ENCODE peak calls at places on chromosome 19, in five cellular contexts. T, H, F, K and S are unnamed samples.

GRCh38 chr19:33468361-33469170 is 53.0 kb downstream of the PEPD start:
- DNase-seq in T (no peak), H (no peak), F (no peak), K (no peak), S (peak)

GRCh38 chr19:39031368-39032163 is 783 bp downstream of the FBXO27 start:
- DNase-seq in T (no peak), H (peak), F (peak), K (peak), S (peak)

GRCh38 chr19:14354445-14354844 is 26.8 kb upstream of the ADGRE5 start:
- DNase-seq in T (no peak), H (no peak), F (no peak), K (no peak), S (no peak)

GRCh38 chr19:8221161-8221560 is 12.0 kb downstream of the CERS4 start:
- DNase-seq in T (peak), H (no peak), F (no peak), K (no peak), S (no peak)

GRCh38 chr19:13983213-13983889 is 22.8 kb downstream of the RFX1 start:
- DNase-seq in T (no peak), H (peak), F (no peak), K (no peak), S (no peak)

GRCh38 chr19:497861-498590 is 1.7 kb downstream of the MADCAM1 start:
- DNase-seq in T (no peak), H (no peak), F (no peak), K (no peak), S (no peak)

GRCh38 chr19:39100500-39101166 is 16.5 kb downstream of the ACP7 start:
- DNase-seq in T (no peak), H (no peak), F (no peak), K (no peak), S (no peak)

GRCh38 chr19:53432088-53432661 is 391 bp downstream of the ZNF761 start:
- DNase-seq in T (no peak), H (no peak), F (no peak), K (no peak), S (peak)

GRCh38 chr19:35904312-35905068 is 2.2 kb downstream of the HCST start:
- DNase-seq in T (no peak), H (no peak), F (no peak), K (no peak), S (no peak)

GRCh38 chr19:35247526-35248309 is 1.1 kb upstream of the LSR start:
- DNase-seq in T (peak), H (peak), F (no peak), K (no peak), S (no peak)

GRCh38 chr19:39372047-39372802 is 18.7 kb downstream of the PAF1 start:
- DNase-seq in T (no peak), H (no peak), F (no peak), K (peak), S (peak)

GRCh38 chr19:16249826-16250434 is 52.2 kb downstream of the AP1M1 start:
- DNase-seq in T (no peak), H (no peak), F (no peak), K (no peak), S (peak)

GRCh38 chr19:47275866-47276461 is 1.3 kb downstream of the INAFM1 start:
- DNase-seq in T (no peak), H (no peak), F (no peak), K (no peak), S (peak)

GRCh38 chr19:15863272-15863671 is 34.6 kb downstream of the CYP4F2 start:
- DNase-seq in T (no peak), H (no peak), F (no peak), K (no peak), S (no peak)

GRCh38 chr19:3276341-3276799 is 51.9 kb downstream of the CELF5 start:
- DNase-seq in T (peak), H (peak), F (no peak), K (no peak), S (no peak)

GRCh38 chr19:36449059-36449670 is 30.7 kb upstream of the ZFP82 start:
- DNase-seq in T (no peak), H (no peak), F (no peak), K (no peak), S (no peak)

GRCh38 chr19:41537789-41538188 is 38.2 kb upstream of the CEACAM21 start:
- DNase-seq in T (no peak), H (no peak), F (no peak), K (no peak), S (peak)

GRCh38 chr19:17606786-17607185 is 51.3 kb downstream of the COLGALT1 start:
- DNase-seq in T (no peak), H (no peak), F (no peak), K (no peak), S (no peak)

GRCh38 chr19:8065489-8066261 is 13.1 kb downstream of the CCL25 start:
- DNase-seq in T (no peak), H (no peak), F (no peak), K (no peak), S (no peak)

GRCh38 chr19:58395220-58395978 is at the start of gene RNF225:
- DNase-seq in T (peak), H (no peak), F (no peak), K (no peak), S (no peak)

GRCh38 chr19:18961767-18962423 is 20.9 kb upstream of the HOMER3 start:
- DNase-seq in T (no peak), H (peak), F (no peak), K (no peak), S (no peak)

GRCh38 chr19:50759886-50760285 is 10.4 kb upstream of the GPR32 start:
- DNase-seq in T (no peak), H (no peak), F (no peak), K (no peak), S (peak)

GRCh38 chr19:8363803-8364771 is at the start of gene ANGPTL4:
- DNase-seq in T (no peak), H (peak), F (peak), K (peak), S (peak)

GRCh38 chr19:13788991-13789390 is 6.3 kb upstream of the ZSWIM4 start:
- DNase-seq in T (no peak), H (peak), F (no peak), K (no peak), S (peak)

GRCh38 chr19:39362682-39363657 is 20.7 kb downstream of the SAMD4B start:
- DNase-seq in T (no peak), H (no peak), F (no peak), K (no peak), S (peak)

GRCh38 chr19:55459551-55459949 is 1.9 kb downstream of the ISOC2 start:
- DNase-seq in T (no peak), H (no peak), F (no peak), K (no peak), S (no peak)

GRCh38 chr19:46963093-46963734 is 56.4 kb upstream of the NPAS1 start:
- DNase-seq in T (no peak), H (no peak), F (no peak), K (no peak), S (peak)

GRCh38 chr19:38634757-38635482 is 12.5 kb upstream of the ACTN4 start:
- DNase-seq in T (no peak), H (peak), F (peak), K (no peak), S (peak)

GRCh38 chr19:41877916-41878905 is 1.1 kb downstream of the CD79A start:
- DNase-seq in T (no peak), H (no peak), F (no peak), K (no peak), S (no peak)

GRCh38 chr19:35216833-35217707 is 11.5 kb downstream of the FAM187B start:
- DNase-seq in T (no peak), H (peak), F (no peak), K (peak), S (no peak)

GRCh38 chr19:54188224-54188871 is 1.0 kb downstream of the MBOAT7 start:
- DNase-seq in T (no peak), H (peak), F (no peak), K (no peak), S (peak)

GRCh38 chr19:49071860-49072547 is 495 bp downstream of the KCNA7 start:
- DNase-seq in T (no peak), H (no peak), F (no peak), K (no peak), S (no peak)

GRCh38 chr19:49069026-49069425 is 3.5 kb downstream of the KCNA7 start:
- DNase-seq in T (no peak), H (no peak), F (no peak), K (no peak), S (no peak)

GRCh38 chr19:49070416-49070815 is 2.1 kb downstream of the KCNA7 start:
- DNase-seq in T (no peak), H (no peak), F (no peak), K (no peak), S (no peak)

DNA sequence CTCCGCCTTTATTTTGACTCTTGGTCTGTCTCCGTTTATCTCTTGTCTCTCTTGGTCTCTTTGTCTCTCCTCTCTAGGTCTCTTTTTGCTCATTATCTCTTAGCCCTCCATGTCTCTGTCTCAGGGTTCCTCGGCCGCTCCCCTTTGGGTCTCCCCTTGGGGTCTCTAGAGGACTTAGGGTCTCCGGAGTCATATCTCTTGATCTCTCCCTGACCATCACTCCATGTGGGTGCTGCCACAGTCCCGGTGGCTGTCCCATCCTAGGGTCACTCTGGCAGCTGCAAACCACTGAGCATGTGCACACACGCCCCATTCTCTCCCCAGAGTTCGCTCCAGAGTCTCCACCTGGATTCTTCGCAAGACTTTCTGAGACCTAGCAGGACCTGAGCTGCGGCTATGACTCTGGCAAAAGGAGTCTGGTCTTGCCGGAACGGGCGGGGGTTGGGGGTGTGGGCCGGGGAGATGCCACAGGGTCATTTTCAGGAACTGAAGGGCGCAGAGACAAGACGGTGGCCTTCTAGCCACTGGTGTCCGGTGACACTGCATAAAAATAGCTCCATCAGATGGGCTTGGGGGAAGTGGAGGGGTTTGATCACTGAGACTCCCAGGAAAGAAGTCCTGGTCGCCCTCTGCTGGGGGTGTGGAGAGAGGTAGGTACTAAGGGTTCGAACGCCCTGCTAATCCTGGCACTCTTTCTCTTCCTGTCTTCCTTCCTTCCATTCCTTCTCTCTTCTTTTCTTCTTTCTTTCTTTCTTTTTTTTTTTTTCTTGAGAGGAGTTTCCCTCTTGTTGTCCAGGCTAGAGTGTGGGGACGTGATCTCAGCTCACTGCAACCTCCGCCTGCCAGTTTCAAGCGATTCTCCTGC is 1.2 kb upstream of the KCNA7 start:
- DNase-seq in T (no peak), H (no peak), F (no peak), K (peak), S (no peak)
- TF ChIP-seq CTCF in T (peak), H (no peak), F (no peak), K (peak), S (peak)

GRCh38 chr19:5138606-5139594 is 170.0 kb downstream of the KDM4B start:
- DNase-seq in T (no peak), H (peak), F (no peak), K (no peak), S (peak)
- TF ChIP-seq CTCF in T (no peak), H (no peak), F (no peak), K (no peak), S (no peak)

GRCh38 chr19:45112111-45112827 is 19.3 kb downstream of the PPP1R37 start:
- DNase-seq in T (no peak), H (no peak), F (no peak), K (no peak), S (no peak)
- TF ChIP-seq CTCF in T (no peak), H (no peak), F (no peak), K (no peak), S (no peak)

GRCh38 chr19:32189956-32190706 is 155.3 kb upstream of the ZNF507 start:
- DNase-seq in T (no peak), H (no peak), F (no peak), K (no peak), S (no peak)

GRCh38 chr19:32188921-32189320 is 156.5 kb upstream of the ZNF507 start:
- DNase-seq in T (no peak), H (no peak), F (no peak), K (no peak), S (no peak)

GRCh38 chr19:32195706-32196610 is 149.5 kb upstream of the ZNF507 start:
- DNase-seq in T (no peak), H (no peak), F (no peak), K (no peak), S (no peak)

GRCh38 chr19:32196690-32197420 is 148.6 kb upstream of the ZNF507 start:
- DNase-seq in T (no peak), H (no peak), F (no peak), K (no peak), S (no peak)

GRCh38 chr19:32191921-32192320 is 153.5 kb upstream of the ZNF507 start:
- DNase-seq in T (no peak), H (no peak), F (no peak), K (no peak), S (no peak)
- TF ChIP-seq CTCF in T (no peak), H (no peak), F (no peak), K (no peak), S (no peak)

GRCh38 chr19:43812689-43813088 is 10.4 kb upstream of the LYPD5 start:
- DNase-seq in T (no peak), H (no peak), F (no peak), K (no peak), S (no peak)

GRCh38 chr19:43812259-43812658 is 10.0 kb upstream of the LYPD5 start:
- DNase-seq in T (no peak), H (no peak), F (no peak), K (no peak), S (no peak)

GRCh38 chr19:43811833-43812232 is 9.6 kb upstream of the LYPD5 start:
- DNase-seq in T (no peak), H (no peak), F (no peak), K (no peak), S (no peak)

GRCh38 chr19:43807651-43808050 is 5.4 kb upstream of the LYPD5 start:
- DNase-seq in T (no peak), H (no peak), F (no peak), K (no peak), S (no peak)

GRCh38 chr19:43809762-43810696 is 7.8 kb upstream of the LYPD5 start:
- DNase-seq in T (no peak), H (no peak), F (no peak), K (no peak), S (peak)
- TF ChIP-seq CTCF in T (peak), H (peak), F (no peak), K (no peak), S (peak)

GRCh38 chr19:40393894-40394815 is 4.2 kb upstream of the HIPK4 start:
- DNase-seq in T (no peak), H (no peak), F (no peak), K (no peak), S (no peak)

GRCh38 chr19:40390084-40390742 is at the start of gene HIPK4:
- DNase-seq in T (no peak), H (no peak), F (no peak), K (no peak), S (no peak)

GRCh38 chr19:40394816-40395210 is 4.8 kb upstream of the HIPK4 start:
- DNase-seq in T (no peak), H (no peak), F (no peak), K (no peak), S (no peak)

GRCh38 chr19:40392123-40392522 is 2.1 kb upstream of the HIPK4 start:
- DNase-seq in T (no peak), H (no peak), F (no peak), K (no peak), S (no peak)

DNA sequence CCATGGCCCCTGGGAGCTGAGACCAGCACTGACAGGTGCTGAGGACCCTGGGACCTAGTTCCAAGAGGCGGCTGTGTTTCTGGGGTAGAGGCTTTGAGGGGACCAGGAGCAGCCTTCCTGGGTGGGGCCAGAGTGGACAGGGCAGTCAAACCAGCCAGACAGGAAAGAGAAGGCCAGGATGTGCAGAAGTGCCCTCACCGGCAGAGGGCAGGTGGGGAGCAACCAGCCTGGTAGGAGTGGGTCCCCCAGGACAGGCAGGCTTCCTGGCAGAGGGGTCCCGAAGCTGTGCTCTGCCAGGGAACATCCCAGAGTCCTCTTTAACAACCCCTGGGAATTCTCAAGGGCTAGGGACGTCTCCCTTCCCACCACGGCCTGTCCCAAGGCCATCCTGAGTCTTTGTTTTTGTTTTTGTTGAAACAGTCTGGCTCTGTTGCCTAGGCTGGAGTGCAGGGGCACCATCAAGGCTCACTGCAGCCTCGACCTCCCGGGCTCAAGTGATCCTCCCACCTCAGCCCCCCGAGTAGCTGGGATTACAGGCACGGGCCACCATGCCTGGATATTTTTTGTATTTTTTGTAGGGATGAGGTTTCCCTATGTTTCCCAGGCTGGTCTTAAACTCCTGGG is 3.0 kb upstream of the HIPK4 start:
- DNase-seq in T (peak), H (no peak), F (no peak), K (no peak), S (no peak)
- TF ChIP-seq CTCF in T (peak), H (no peak), F (no peak), K (peak), S (peak)

GRCh38 chr19:31342926-31343325 is 6.3 kb downstream of the TSHZ3 start:
- DNase-seq in T (no peak), H (no peak), F (no peak), K (no peak), S (peak)
- TF ChIP-seq CTCF in T (no peak), H (no peak), F (no peak), K (no peak), S (no peak)

DNA sequence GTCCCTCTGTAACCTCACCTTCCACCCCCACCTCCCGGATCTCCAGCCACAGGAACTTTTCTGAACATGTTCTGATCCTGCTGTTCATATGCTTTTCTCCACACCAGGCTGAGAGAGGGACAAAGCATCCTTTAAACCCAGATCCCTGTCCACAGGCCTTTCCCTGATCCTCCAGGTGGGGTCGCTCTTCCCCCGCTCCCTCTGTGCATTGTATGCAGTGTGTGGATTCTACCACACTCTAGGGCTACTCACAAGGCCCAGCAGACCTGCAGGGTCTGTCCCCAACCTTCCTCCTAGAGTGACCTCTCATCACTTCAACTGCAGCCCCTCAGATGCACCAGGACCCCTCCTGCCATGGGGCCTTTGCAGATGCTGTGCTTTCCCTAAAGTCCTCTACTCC is 1200.6 kb downstream of the UQCRFS1 start:
- DNase-seq in T (no peak), H (no peak), F (no peak), K (no peak), S (no peak)
- TF ChIP-seq CTCF in T (peak), H (no peak), F (no peak), K (no peak), S (no peak)

DNA sequence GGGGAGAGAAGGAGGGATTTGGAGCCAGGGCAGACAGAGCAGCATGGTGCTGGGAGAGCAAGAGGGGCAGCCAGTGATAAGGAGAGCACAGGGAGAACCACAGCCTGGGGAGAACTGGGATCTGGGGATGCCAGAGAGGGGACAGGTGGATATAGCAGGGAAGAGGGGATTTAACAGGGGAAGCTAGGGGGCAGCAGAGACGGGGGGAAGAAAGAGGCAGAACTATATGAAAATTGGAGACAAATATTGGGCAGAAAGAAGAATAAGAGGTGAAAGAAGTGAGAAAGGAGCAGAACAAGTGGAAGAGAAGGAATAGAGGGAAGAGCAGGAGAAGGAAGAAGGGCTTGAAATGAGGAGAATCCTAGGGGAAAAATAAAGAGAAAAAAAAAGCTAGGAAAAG is 6.5 kb upstream of the ZNF528 start:
- DNase-seq in T (no peak), H (no peak), F (no peak), K (no peak), S (no peak)
- TF ChIP-seq CTCF in T (no peak), H (no peak), F (no peak), K (no peak), S (no peak)

GRCh38 chr19:1968279-1969175 is 27.6 kb downstream of the CSNK1G2 start:
- DNase-seq in T (no peak), H (no peak), F (no peak), K (no peak), S (no peak)

GRCh38 chr19:1969176-1970002 is 28.4 kb downstream of the CSNK1G2 start:
- DNase-seq in T (no peak), H (no peak), F (no peak), K (no peak), S (no peak)

GRCh38 chr19:1970806-1971502 is 30.0 kb downstream of the CSNK1G2 start:
- DNase-seq in T (no peak), H (no peak), F (no peak), K (no peak), S (no peak)

GRCh38 chr19:1970003-1970805 is 29.2 kb downstream of the CSNK1G2 start:
- DNase-seq in T (no peak), H (no peak), F (no peak), K (no peak), S (no peak)

GRCh38 chr19:1967087-1967608 is 26.2 kb downstream of the CSNK1G2 start:
- DNase-seq in T (no peak), H (no peak), F (no peak), K (no peak), S (no peak)
- TF ChIP-seq CTCF in T (no peak), H (no peak), F (no peak), K (no peak), S (no peak)